ENCODE peak calls at places on chromosome 22, in eight cellular contexts. One of them, this sample, is unnamed.

GRCh38 chr22:45334528-45334927 is 24.8 kb downstream of the FAM118A start:
- DNase-seq in HepG2: no peak
- DNase-seq in GM12878: no peak
- DNase-seq in K562: no peak
- DNase-seq in SK-N-SH: no peak
- DNase-seq in HCT116: no peak
- DNase-seq in H1: no peak
- DNase-seq in GM23338: no peak
- DNase-seq in this sample: no peak

GRCh38 chr22:23539135-23539838 is 40.8 kb downstream of the IGLL1 start:
- DNase-seq in H1: peak; percentile 82
- DNase-seq in HCT116: peak; percentile 81
- DNase-seq in HepG2: peak; percentile 79
- DNase-seq in GM23338: peak; percentile 95
- DNase-seq in K562: peak; percentile 43
- DNase-seq in GM12878: peak; percentile 36
- DNase-seq in SK-N-SH: peak; percentile 71
- DNase-seq in this sample: peak; percentile 86

GRCh38 chr22:37133304-37134018 is 16.3 kb downstream of the IL2RB start:
- DNase-seq in GM12878: no peak
- DNase-seq in H1: no peak
- DNase-seq in HCT116: no peak
- DNase-seq in HepG2: peak; percentile 18
- DNase-seq in SK-N-SH: no peak
- DNase-seq in K562: peak; percentile 29
- DNase-seq in GM23338: no peak
- DNase-seq in this sample: no peak

GRCh38 chr22:43841742-43842141 is 20.6 kb downstream of the SULT4A1 start:
- DNase-seq in HepG2: no peak
- DNase-seq in GM23338: no peak
- DNase-seq in H1: no peak
- DNase-seq in HCT116: no peak
- DNase-seq in SK-N-SH: no peak
- DNase-seq in K562: no peak
- DNase-seq in GM12878: no peak
- DNase-seq in this sample: no peak

GRCh38 chr22:37240240-37240940 is 3.7 kb downstream of the RAC2 start:
- DNase-seq in H1: no peak
- DNase-seq in SK-N-SH: no peak
- DNase-seq in K562: no peak
- DNase-seq in GM12878: no peak
- DNase-seq in HepG2: no peak
- DNase-seq in HCT116: no peak
- DNase-seq in GM23338: no peak
- DNase-seq in this sample: no peak

GRCh38 chr22:46111645-46112306 is 38.5 kb upstream of the PPARA start:
- DNase-seq in GM23338: peak; percentile 44
- DNase-seq in HepG2: no peak
- DNase-seq in K562: no peak
- DNase-seq in H1: no peak
- DNase-seq in SK-N-SH: no peak
- DNase-seq in GM12878: no peak
- DNase-seq in HCT116: no peak
- DNase-seq in this sample: no peak

GRCh38 chr22:27113211-27114030 is 456.0 kb downstream of the MIAT start:
- DNase-seq in K562: no peak
- DNase-seq in GM12878: no peak
- DNase-seq in GM23338: no peak
- DNase-seq in SK-N-SH: no peak
- DNase-seq in H1: no peak
- DNase-seq in HepG2: peak; percentile 63
- DNase-seq in HCT116: peak; percentile 95
- DNase-seq in this sample: peak; percentile 86

GRCh38 chr22:39176673-39177455 is 24.4 kb upstream of the CBX7 start:
- DNase-seq in HepG2: no peak
- DNase-seq in H1: no peak
- DNase-seq in K562: no peak
- DNase-seq in SK-N-SH: no peak
- DNase-seq in GM23338: peak; percentile 33
- DNase-seq in GM12878: no peak
- DNase-seq in HCT116: no peak
- DNase-seq in this sample: peak; percentile 21

GRCh38 chr22:46586123-46586519 is 34.1 kb upstream of the GRAMD4 start:
- DNase-seq in GM12878: no peak
- DNase-seq in K562: peak; percentile 52
- DNase-seq in SK-N-SH: no peak
- DNase-seq in GM23338: peak; percentile 52
- DNase-seq in HCT116: no peak
- DNase-seq in H1: no peak
- DNase-seq in HepG2: no peak
- DNase-seq in this sample: no peak

GRCh38 chr22:26848244-26848920 is 191.0 kb downstream of the MIAT start:
- DNase-seq in K562: no peak
- DNase-seq in HCT116: no peak
- DNase-seq in HepG2: no peak
- DNase-seq in H1: peak; percentile 26
- DNase-seq in GM12878: no peak
- DNase-seq in GM23338: no peak
- DNase-seq in SK-N-SH: no peak
- DNase-seq in this sample: no peak

GRCh38 chr22:18070556-18071306 is 7.1 kb upstream of the PEX26 start:
- DNase-seq in GM12878: no peak
- DNase-seq in K562: peak; percentile 40
- DNase-seq in H1: peak; percentile 53
- DNase-seq in SK-N-SH: no peak
- DNase-seq in HCT116: no peak
- DNase-seq in HepG2: peak; percentile 25
- DNase-seq in GM23338: peak; percentile 24
- DNase-seq in this sample: no peak

GRCh38 chr22:21681566-21682370 is 16.0 kb downstream of the PPIL2 start:
- DNase-seq in HCT116: no peak
- DNase-seq in H1: no peak
- DNase-seq in HepG2: no peak
- DNase-seq in GM12878: no peak
- DNase-seq in K562: peak; percentile 64
- DNase-seq in GM23338: no peak
- DNase-seq in SK-N-SH: no peak
- DNase-seq in this sample: no peak

GRCh38 chr22:47344414-47344813 is 582.0 kb downstream of the TBC1D22A start:
- DNase-seq in H1: no peak
- DNase-seq in HCT116: no peak
- DNase-seq in SK-N-SH: no peak
- DNase-seq in GM23338: no peak
- DNase-seq in GM12878: no peak
- DNase-seq in K562: no peak
- DNase-seq in HepG2: no peak
- DNase-seq in this sample: no peak

GRCh38 chr22:46063861-46064235 is 86.5 kb upstream of the PPARA start:
- DNase-seq in GM23338: no peak
- DNase-seq in GM12878: no peak
- DNase-seq in H1: no peak
- DNase-seq in SK-N-SH: no peak
- DNase-seq in HCT116: no peak
- DNase-seq in HepG2: no peak
- DNase-seq in K562: no peak
- DNase-seq in this sample: no peak

GRCh38 chr22:21712751-21713427 is 22.7 kb downstream of the YPEL1 start:
- DNase-seq in GM12878: no peak
- DNase-seq in HepG2: peak; percentile 77
- DNase-seq in HCT116: peak; percentile 68
- DNase-seq in SK-N-SH: peak; percentile 88
- DNase-seq in GM23338: peak; percentile 84
- DNase-seq in K562: peak; percentile 99
- DNase-seq in H1: peak; percentile 59
- DNase-seq in this sample: peak; percentile 85

GRCh38 chr22:48807155-48807554 is 1020.5 kb downstream of the BRD1 start:
- DNase-seq in K562: no peak
- DNase-seq in HCT116: no peak
- DNase-seq in HepG2: no peak
- DNase-seq in H1: no peak
- DNase-seq in GM23338: no peak
- DNase-seq in GM12878: no peak
- DNase-seq in SK-N-SH: no peak
- DNase-seq in this sample: no peak

GRCh38 chr22:48806227-48806781 is 1021.4 kb downstream of the BRD1 start:
- DNase-seq in SK-N-SH: no peak
- DNase-seq in GM12878: no peak
- DNase-seq in K562: no peak
- DNase-seq in GM23338: no peak
- DNase-seq in H1: peak; percentile 40
- DNase-seq in HCT116: no peak
- DNase-seq in HepG2: no peak
- DNase-seq in this sample: no peak

GRCh38 chr22:48804811-48805301 is 1022.8 kb downstream of the BRD1 start:
- DNase-seq in GM23338: no peak
- DNase-seq in H1: no peak
- DNase-seq in GM12878: no peak
- DNase-seq in K562: no peak
- DNase-seq in HCT116: no peak
- DNase-seq in HepG2: no peak
- DNase-seq in SK-N-SH: no peak
- DNase-seq in this sample: no peak

GRCh38 chr22:48805516-48805915 is 1022.2 kb downstream of the BRD1 start:
- DNase-seq in GM23338: no peak
- DNase-seq in SK-N-SH: no peak
- DNase-seq in HCT116: no peak
- DNase-seq in K562: no peak
- DNase-seq in GM12878: no peak
- DNase-seq in HepG2: no peak
- DNase-seq in H1: no peak
- DNase-seq in this sample: no peak

DNA sequence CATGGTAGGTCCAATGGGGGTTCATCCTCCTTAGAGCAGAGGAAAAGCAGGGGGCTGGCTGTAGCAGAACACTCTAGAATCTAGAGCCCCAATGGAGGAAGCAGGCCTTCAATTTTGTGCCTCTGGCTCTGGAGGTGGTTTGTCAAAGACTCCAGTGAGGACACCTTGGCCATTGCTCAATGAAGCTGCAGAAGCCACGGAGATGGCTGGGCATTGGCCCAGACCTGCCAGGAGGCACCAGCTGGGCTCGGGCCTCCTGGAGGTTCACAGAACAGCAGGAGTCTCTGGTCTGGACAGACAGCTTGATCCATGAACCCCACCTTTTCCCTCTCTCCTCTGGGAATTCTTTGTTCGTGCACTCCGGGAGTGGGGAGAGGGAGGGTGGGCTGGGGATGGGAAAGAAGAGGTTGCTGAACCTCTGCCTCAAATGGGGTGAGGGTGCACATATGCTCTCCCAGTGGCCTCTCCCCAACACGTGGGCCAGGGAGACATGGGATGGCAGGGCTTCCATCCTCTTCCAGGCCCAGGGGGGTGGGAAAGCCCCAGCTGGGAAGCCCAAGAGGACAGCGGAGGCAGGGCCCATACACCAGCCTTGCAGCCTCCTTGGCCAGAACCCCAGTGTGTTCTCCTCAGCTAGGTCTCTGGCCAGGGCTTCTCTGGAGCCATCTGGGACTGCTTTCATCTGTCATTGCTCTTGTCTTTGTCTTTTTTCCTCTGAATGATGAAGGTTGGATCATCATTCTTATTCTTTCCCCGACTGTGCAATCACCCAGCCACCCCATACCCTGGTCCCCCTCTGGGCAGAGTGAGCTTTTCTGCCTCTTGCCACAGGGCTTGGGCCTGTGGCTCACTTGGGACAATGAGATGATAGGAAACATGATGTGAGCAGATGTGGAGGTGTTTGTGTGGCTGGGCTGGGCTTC is 1019.4 kb downstream of the BRD1 start:
- DNase-seq in GM12878: no peak
- DNase-seq in SK-N-SH: no peak
- DNase-seq in GM23338: no peak
- DNase-seq in K562: no peak
- DNase-seq in H1: no peak
- DNase-seq in HCT116: no peak
- DNase-seq in HepG2: no peak
- DNase-seq in this sample: no peak
- TF ChIP-seq POLR2AphosphoS5 in GM12878: no peak
- TF ChIP-seq POLR2AphosphoS5 in SK-N-SH: no peak
- TF ChIP-seq POLR2AphosphoS5 in GM23338: no peak
- TF ChIP-seq POLR2AphosphoS5 in K562: no peak
- TF ChIP-seq POLR2AphosphoS5 in H1: no peak
- TF ChIP-seq POLR2AphosphoS5 in HCT116: no peak
- TF ChIP-seq POLR2AphosphoS5 in HepG2: no peak
- TF ChIP-seq POLR2AphosphoS5 in this sample: no peak

GRCh38 chr22:19738664-19739447 is 15.5 kb downstream of the GP1BB start:
- DNase-seq in H1: no peak
- DNase-seq in GM12878: no peak
- DNase-seq in HCT116: no peak
- DNase-seq in SK-N-SH: no peak
- DNase-seq in K562: no peak
- DNase-seq in GM23338: no peak
- DNase-seq in HepG2: no peak
- DNase-seq in this sample: no peak
- H3K4me2 ChIP-seq in H1: no peak overlapping the region
- H3K4me2 ChIP-seq in GM12878: no peak overlapping the region
- H3K4me2 ChIP-seq in HCT116: no peak overlapping the region
- H3K4me2 ChIP-seq in SK-N-SH: no peak overlapping the region
- H3K4me2 ChIP-seq in K562: no peak overlapping the region
- H3K4me2 ChIP-seq in GM23338: no peak overlapping the region
- H3K4me2 ChIP-seq in HepG2: no peak overlapping the region
- H3K4me2 ChIP-seq in this sample: no peak overlapping the region

GRCh38 chr22:29217827-29218757 is 12.4 kb downstream of the EMID1 start:
- DNase-seq in K562: no peak
- DNase-seq in GM12878: no peak
- DNase-seq in HepG2: no peak
- DNase-seq in GM23338: no peak
- DNase-seq in SK-N-SH: peak; percentile 25
- DNase-seq in H1: no peak
- DNase-seq in HCT116: no peak
- DNase-seq in this sample: no peak
- TF ChIP-seq POLR2AphosphoS5 in K562: no peak
- TF ChIP-seq POLR2AphosphoS5 in GM12878: no peak
- TF ChIP-seq POLR2AphosphoS5 in HepG2: no peak
- TF ChIP-seq POLR2AphosphoS5 in GM23338: no peak
- TF ChIP-seq POLR2AphosphoS5 in SK-N-SH: no peak
- TF ChIP-seq POLR2AphosphoS5 in H1: no peak
- TF ChIP-seq POLR2AphosphoS5 in HCT116: no peak
- TF ChIP-seq POLR2AphosphoS5 in this sample: no peak

DNA sequence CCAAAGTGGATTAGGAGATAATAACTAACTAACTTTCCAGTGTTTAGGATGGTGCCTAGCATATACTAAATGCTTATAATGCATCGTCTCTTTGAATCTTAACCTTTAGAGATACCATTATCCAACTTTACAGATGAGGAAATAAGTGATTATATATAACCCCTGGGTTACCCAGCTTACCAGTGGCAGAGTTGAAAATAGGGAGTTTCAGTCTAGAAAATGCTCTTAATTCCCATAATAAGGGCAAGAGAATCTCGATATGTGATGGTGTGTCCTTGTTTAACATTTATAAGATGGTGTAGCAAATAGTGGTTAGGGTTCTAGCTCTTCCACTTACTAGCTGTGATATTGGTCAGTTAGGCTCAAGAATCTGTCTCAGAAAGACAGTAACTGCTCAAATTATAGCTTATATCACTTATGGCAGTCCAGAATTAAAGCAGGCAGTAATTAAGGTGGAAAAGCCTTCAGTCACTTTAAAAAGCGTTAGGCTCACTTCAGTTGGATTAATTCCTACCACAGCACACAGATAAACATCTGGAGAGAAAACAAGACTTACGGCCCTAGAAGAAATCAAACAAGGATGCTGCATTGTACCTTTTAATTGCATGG is 6.3 kb downstream of the XBP1 start:
- DNase-seq in SK-N-SH: no peak
- DNase-seq in GM12878: no peak
- DNase-seq in H1: no peak
- DNase-seq in HCT116: no peak
- DNase-seq in K562: no peak
- DNase-seq in GM23338: no peak
- DNase-seq in HepG2: no peak
- DNase-seq in this sample: no peak
- H3K4me2 ChIP-seq in SK-N-SH: no peak overlapping the region
- H3K4me2 ChIP-seq in GM12878: no peak overlapping the region
- H3K4me2 ChIP-seq in H1: no peak overlapping the region
- H3K4me2 ChIP-seq in HCT116: no peak overlapping the region
- H3K4me2 ChIP-seq in K562: no peak overlapping the region
- H3K4me2 ChIP-seq in GM23338: no peak overlapping the region
- H3K4me2 ChIP-seq in HepG2: peak overlapping the region; percentile 13
- H3K4me2 ChIP-seq in this sample: no peak overlapping the region

This sample was measured in endothelial cell of umbilical vein.